ENCODE peak calls at places on chromosomes 12 and 14, in five cellular contexts. T is GM12878, K is HepG2, R is H1, N is K562. C is an unnamed sample.

GRCh38 chr12:93441111-93441616 is 583 bp downstream of the UBE2N start:
- DNase-seq in R (no peak), T (no peak), N (peak), K (no peak), C (no peak)

GRCh38 chr14:49732896-49733295 is 35.1 kb upstream of the KLHDC2 start:
- DNase-seq in N (no peak), R (no peak), K (no peak), T (no peak), C (no peak)

GRCh38 chr14:64889352-64889751 is 9.6 kb upstream of the SPTB start:
- DNase-seq in N (no peak), R (no peak), K (no peak), T (no peak), C (no peak)

GRCh38 chr12:116060765-116061164 is 216.7 kb downstream of the MED13L start:
- DNase-seq in T (peak), K (no peak), N (no peak), R (no peak), C (peak)

GRCh38 chr14:73753887-73754880 is 40.0 kb upstream of the PNMA1 start:
- DNase-seq in N (no peak), T (peak), K (no peak), R (no peak), C (no peak)

GRCh38 chr14:68285421-68286179 is 466.0 kb downstream of the RAD51B start:
- DNase-seq in T (peak), R (no peak), K (no peak), N (no peak), C (no peak)

GRCh38 chr14:37658174-37658573 is 62.7 kb downstream of the TTC6 start:
- DNase-seq in R (no peak), K (peak), N (no peak), T (no peak), C (no peak)

GRCh38 chr12:29562167-29562776 is 64.8 kb upstream of the OVCH1 start:
- DNase-seq in R (no peak), K (no peak), N (no peak), T (no peak), C (no peak)

GRCh38 chr14:51552768-51553426 is 98.8 kb upstream of the FRMD6 start:
- DNase-seq in K (no peak), N (no peak), R (no peak), T (no peak), C (no peak)

GRCh38 chr14:60777856-60778578 is 43.5 kb downstream of the MNAT1 start:
- DNase-seq in T (no peak), N (no peak), K (no peak), R (no peak), C (no peak)

GRCh38 chr12:65902504-65902903 is 78.2 kb downstream of the HMGA2 start:
- DNase-seq in R (no peak), K (no peak), N (no peak), T (no peak), C (peak)

GRCh38 chr12:113899844-113900471 is 66.2 kb downstream of the RBM19 start:
- DNase-seq in T (no peak), K (no peak), N (no peak), R (no peak), C (no peak)

GRCh38 chr12:47766496-47767196 is 6.4 kb upstream of the SLC48A1 start:
- DNase-seq in K (no peak), R (no peak), T (no peak), N (no peak), C (no peak)

GRCh38 chr14:67586302-67586701 is 13.8 kb downstream of the PIGH start:
- DNase-seq in N (no peak), K (no peak), R (no peak), T (no peak), C (no peak)

GRCh38 chr12:28569698-28570411 is 379.6 kb downstream of the CCDC91 start:
- DNase-seq in N (peak), K (no peak), T (no peak), R (no peak), C (no peak)

GRCh38 chr12:19058235-19059021 is 71.1 kb upstream of the PLEKHA5 start:
- DNase-seq in N (no peak), K (no peak), T (no peak), R (no peak), C (no peak)

GRCh38 chr14:68309121-68309520 is 483.7 kb downstream of the ZFP36L1 start:
- DNase-seq in T (no peak), R (no peak), K (no peak), N (no peak), C (no peak)

GRCh38 chr12:113260127-113260526 is 38.9 kb downstream of the TPCN1 start:
- DNase-seq in R (no peak), K (no peak), N (no peak), T (no peak), C (no peak)

GRCh38 chr12:115306380-115306779 is 622.4 kb upstream of the TBX3 start:
- DNase-seq in R (no peak), N (no peak), T (no peak), K (peak), C (no peak)

GRCh38 chr12:102958073-102958829 is 777 bp downstream of the ASCL1 start:
- DNase-seq in K (no peak), R (no peak), T (no peak), N (no peak), C (no peak)

GRCh38 chr12:65200007-65200665 is 30.8 kb downstream of the LEMD3 start:
- DNase-seq in N (peak), K (no peak), T (no peak), R (no peak), C (no peak)

GRCh38 chr14:65301862-65302539 is 110.5 kb upstream of the FUT8 start:
- DNase-seq in K (peak), N (peak), T (peak), R (no peak), C (no peak)

GRCh38 chr12:22415342-22416309 is 81.1 kb upstream of the ST8SIA1 start:
- DNase-seq in R (no peak), N (no peak), K (no peak), T (no peak), C (no peak)

DNA sequence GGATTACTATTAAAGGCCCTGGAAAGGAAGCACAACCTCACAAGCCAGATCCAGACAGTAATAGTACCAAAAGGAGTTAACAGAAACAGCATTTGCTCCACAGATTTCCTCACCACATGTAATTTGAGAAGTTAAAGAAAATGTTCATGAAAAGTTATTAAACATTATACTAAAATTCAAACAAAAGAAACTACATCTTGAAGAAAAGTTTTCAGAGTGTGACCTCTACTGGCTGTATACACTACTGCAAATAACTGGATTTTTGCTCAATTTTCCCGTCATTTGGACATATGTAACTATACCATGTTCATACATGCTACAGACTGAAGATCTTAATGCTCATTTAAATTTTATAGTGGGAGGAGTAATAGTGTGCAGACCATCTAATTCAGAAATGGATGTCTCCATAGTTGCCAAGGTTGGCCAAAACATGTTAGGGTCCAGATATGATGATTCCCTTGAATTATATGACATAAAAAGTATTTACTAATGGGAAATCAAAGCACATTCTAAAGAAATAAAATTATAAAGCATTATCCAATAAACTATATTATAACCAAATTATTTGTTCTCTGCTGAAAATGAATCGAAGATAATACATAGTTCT is 5.6 kb downstream of the KRR1 start:
- DNase-seq in T (no peak), R (no peak), N (no peak), K (peak), C (no peak)
- TF ChIP-seq TAF1 in T (no peak), R (no peak), N (no peak), K (no peak), C (no peak)

GRCh38 chr12:53213348-53213747 is 6.3 kb upstream of the ITGB7 start:
- DNase-seq in R (no peak), T (no peak), K (peak), N (peak), C (peak)

GRCh38 chr12:53215497-53215896 is 8.4 kb upstream of the ITGB7 start:
- DNase-seq in R (no peak), K (no peak), T (no peak), N (no peak), C (no peak)

GRCh38 chr12:53212931-53213330 is 5.9 kb upstream of the ITGB7 start:
- DNase-seq in R (no peak), N (no peak), T (no peak), K (no peak), C (no peak)

GRCh38 chr12:53214221-53214620 is 7.2 kb upstream of the ITGB7 start:
- DNase-seq in T (no peak), R (no peak), K (no peak), N (no peak), C (no peak)

GRCh38 chr12:53214687-53215455 is 7.8 kb upstream of the ITGB7 start:
- DNase-seq in T (no peak), K (no peak), R (no peak), N (no peak), C (no peak)
- TF ChIP-seq TAF1 in T (no peak), K (no peak), R (no peak), N (no peak), C (no peak)

DNA sequence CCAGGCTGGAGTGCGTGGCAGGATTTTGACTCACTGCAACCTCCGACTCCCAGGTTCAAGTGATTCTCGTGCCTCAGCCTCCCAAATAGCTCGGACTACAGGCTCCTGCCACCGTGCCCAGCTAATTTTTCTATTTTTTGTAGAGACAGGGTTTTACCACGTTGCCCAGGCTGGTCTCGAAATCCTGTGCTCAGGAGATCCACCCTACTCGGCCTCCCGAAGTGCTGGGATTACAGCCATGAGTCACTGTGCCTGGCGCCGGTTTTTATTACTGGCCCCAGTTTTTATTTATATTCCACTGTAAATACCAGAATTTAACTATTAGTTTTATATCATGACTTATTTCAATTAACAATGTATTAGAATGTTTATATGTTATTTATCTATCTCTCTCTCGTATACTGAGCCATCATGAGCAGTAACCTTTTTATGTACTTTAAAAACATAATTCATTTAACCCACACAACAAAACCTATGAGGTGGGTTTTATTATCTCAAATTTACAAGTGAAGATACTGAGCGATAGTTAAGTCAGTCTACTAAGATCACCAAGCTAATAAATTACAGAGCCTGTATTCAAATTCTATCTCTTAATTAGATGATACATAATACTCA is 47.8 kb downstream of the HECTD1 start:
- DNase-seq in N (no peak), R (no peak), K (no peak), T (no peak), C (no peak)
- TF ChIP-seq TAF1 in N (no peak), R (no peak), K (no peak), T (no peak), C (no peak)

GRCh38 chr12:96194901-96195844 is 998 bp downstream of the ELK3 start:
- DNase-seq in N (peak), T (peak), K (no peak), R (no peak), C (peak)
- TF ChIP-seq TAF1 in N (no peak), T (peak), K (peak), R (peak), C (no peak)

GRCh38 chr14:77457522-77458248 is at the start of the genes AHSA1 and VIPAS39:
- DNase-seq in R (peak), T (peak), K (peak), N (peak), C (peak)

GRCh38 chr14:77455966-77456640 is 1.3 kb downstream of the VIPAS39 start:
- DNase-seq in R (no peak), N (no peak), T (no peak), K (no peak), C (no peak)

GRCh38 chr14:77459072-77459723 is 1.3 kb downstream of the AHSA1 start:
- DNase-seq in N (peak), K (peak), T (peak), R (no peak), C (no peak)

GRCh38 chr14:77457115-77457521 is 283 bp downstream of the VIPAS39 start:
- DNase-seq in N (no peak), T (no peak), R (no peak), K (no peak), C (no peak)

DNA sequence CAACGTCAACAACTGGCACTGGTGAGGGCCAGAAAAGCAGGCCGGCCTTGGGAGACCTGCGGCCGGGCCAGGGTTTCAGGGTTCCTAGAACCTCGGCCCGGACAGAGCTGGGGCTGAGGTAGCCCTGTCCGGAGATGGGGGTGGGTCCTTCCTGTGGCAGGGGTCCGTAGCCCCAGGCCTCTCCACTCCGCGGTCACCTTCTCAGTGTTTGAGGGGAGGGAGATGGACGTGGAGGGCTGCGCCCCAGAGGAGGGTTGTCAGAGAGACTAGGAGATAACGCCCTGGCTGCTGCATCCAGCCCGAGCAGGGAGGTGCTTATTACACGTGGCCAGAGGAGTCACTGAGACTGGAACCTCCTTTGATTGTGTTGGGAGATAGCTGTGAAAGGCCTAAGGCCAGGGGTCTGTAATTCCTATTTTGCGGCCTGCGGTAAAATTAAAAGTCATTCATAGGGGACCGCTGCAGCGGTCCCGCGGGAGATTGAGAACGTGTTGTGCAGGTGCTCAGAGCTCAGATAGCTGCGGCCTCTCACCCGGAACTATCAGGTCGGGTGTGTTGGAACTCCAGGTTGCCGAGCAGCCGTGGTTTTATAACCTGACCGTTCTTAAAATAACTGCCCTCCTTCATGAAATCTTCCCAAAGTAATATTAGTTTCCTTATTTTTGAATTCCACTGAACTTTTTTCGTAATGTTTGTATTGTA is 507 bp downstream of the AHSA1 start:
- DNase-seq in R (no peak), K (peak), T (no peak), N (peak), C (no peak)
- TF ChIP-seq TAF1 in R (no peak), K (no peak), T (no peak), N (peak), C (peak)

C was measured in GM12891.